ENCODE peak calls at places on chromosomes 7 and 10, in seven cellular contexts. Z is neural crest cell, E is NCI-H2029, J is gastrocnemius medialis, X is small intestine, P is HTR-8/SVneo, V is erythroblast. K is an unnamed sample.

GRCh38 chr10:133299738-133300137 is 8.9 kb downstream of the TUBGCP2 start:
- DNase-seq in J (no peak), V (no peak), X (no peak), E (no peak), P (no peak), Z (no peak), K (no peak)

GRCh38 chr7:36367561-36367889 is 22.1 kb upstream of the ANLN start:
- DNase-seq in X (no peak), Z (no peak), P (no peak), J (no peak), V (no peak), E (no peak), K (no peak)

GRCh38 chr10:128059266-128059850 is 66.9 kb downstream of the MKI67 start:
- DNase-seq in Z (no peak), X (no peak), P (no peak), V (no peak), J (no peak), E (no peak), K (no peak)

GRCh38 chr10:103498936-103499638 is 5.6 kb downstream of the NEURL1 start:
- DNase-seq in E (no peak), Z (no peak), J (no peak), X (no peak), P (no peak), V (no peak), K (no peak)

GRCh38 chr7:114412548-114412947 is 2.1 kb upstream of the FOXP2 start:
- DNase-seq in P (no peak), J (no peak), X (no peak), E (no peak), V (no peak), Z (peak), K (no peak)

GRCh38 chr10:128500642-128501041 is 374.4 kb upstream of the MKI67 start:
- DNase-seq in E (no peak), X (no peak), P (no peak), Z (no peak), J (no peak), V (no peak), K (no peak)

GRCh38 chr10:43689618-43689954 is 40.9 kb upstream of the ZNF32 start:
- DNase-seq in J (peak), X (peak), P (no peak), E (no peak), Z (peak), V (peak), K (no peak)

GRCh38 chr7:97179454-97180104 is 62.1 kb downstream of the SDHAF3 start:
- DNase-seq in P (peak), J (peak), X (peak), Z (peak), E (peak), V (peak), K (no peak)

GRCh38 chr7:5452470-5452899 is 28.9 kb upstream of the TNRC18 start:
- DNase-seq in J (no peak), P (no peak), E (no peak), V (peak), Z (no peak), X (peak), K (no peak)

GRCh38 chr7:28858206-28858605 is 99.9 kb downstream of the TRIL start:
- DNase-seq in V (no peak), E (no peak), J (no peak), P (no peak), X (no peak), Z (no peak), K (no peak)

GRCh38 chr10:88194041-88194887 is 330.8 kb downstream of the PTEN start:
- DNase-seq in J (peak), Z (no peak), X (peak), P (no peak), V (no peak), E (no peak), K (no peak)

GRCh38 chr7:101550641-101551531 is 78.2 kb downstream of the MYL10 start:
- DNase-seq in V (no peak), Z (peak), J (no peak), E (no peak), P (no peak), X (no peak), K (no peak)

GRCh38 chr7:36361227-36361626 is 28.4 kb upstream of the ANLN start:
- DNase-seq in X (no peak), E (no peak), J (no peak), Z (no peak), P (no peak), V (no peak), K (no peak)

GRCh38 chr7:51209426-51209825 is 107.2 kb downstream of the COBL start:
- DNase-seq in V (no peak), X (no peak), E (peak), J (no peak), Z (no peak), P (no peak), K (no peak)

GRCh38 chr7:71377062-71377461 is 245.1 kb downstream of the GALNT17 start:
- DNase-seq in E (no peak), V (no peak), P (no peak), X (no peak), Z (no peak), J (no peak), K (no peak)

GRCh38 chr7:50359258-50359994 is 54.9 kb downstream of the IKZF1 start:
- DNase-seq in J (no peak), V (peak), E (no peak), Z (no peak), P (no peak), X (no peak), K (no peak)

GRCh38 chr10:130047336-130047735 is 63.3 kb downstream of the C10orf143 start:
- DNase-seq in P (no peak), J (no peak), V (no peak), X (no peak), E (no peak), Z (no peak), K (no peak)

GRCh38 chr7:113071465-113071864 is 15.2 kb downstream of the GPR85 start:
- DNase-seq in J (no peak), E (no peak), X (no peak), Z (no peak), P (no peak), V (no peak), K (no peak)

GRCh38 chr10:16803464-16803863 is 13.8 kb downstream of the RSU1 start:
- DNase-seq in E (no peak), V (no peak), P (no peak), Z (no peak), X (no peak), J (no peak), K (no peak)

GRCh38 chr7:91569702-91570457 is 305.6 kb downstream of the FZD1 start:
- DNase-seq in V (no peak), P (no peak), J (no peak), E (peak), X (no peak), Z (no peak), K (no peak)

GRCh38 chr7:67344481-67345193 is 348.0 kb downstream of the TYW1 start:
- DNase-seq in P (no peak), Z (no peak), X (no peak), V (no peak), J (no peak), E (no peak), K (no peak)

GRCh38 chr10:116925061-116925460 is 75.8 kb downstream of the ENO4 start:
- DNase-seq in Z (no peak), V (no peak), E (no peak), P (no peak), J (no peak), X (no peak), K (no peak)

GRCh38 chr7:116670409-116671036 is 1.5 kb upstream of the MET start:
- DNase-seq in V (no peak), J (no peak), E (no peak), P (no peak), X (peak), Z (no peak), K (peak)

GRCh38 chr7:36777062-36777461 is 52.8 kb upstream of the AOAH start:
- DNase-seq in Z (no peak), V (no peak), J (no peak), E (no peak), P (no peak), X (peak), K (no peak)

GRCh38 chr7:95859434-95859833 is 87.1 kb downstream of the DYNC1I1 start:
- DNase-seq in E (no peak), Z (no peak), P (peak), J (no peak), V (no peak), X (no peak), K (no peak)

GRCh38 chr10:80609331-80609730 is 71.6 kb downstream of the SH2D4B start:
- DNase-seq in E (no peak), X (no peak), Z (no peak), J (no peak), P (no peak), V (no peak), K (no peak)

GRCh38 chr7:155953781-155954549 is 141.7 kb upstream of the SHH start:
- DNase-seq in P (no peak), J (no peak), V (no peak), Z (no peak), X (peak), E (no peak), K (no peak)

GRCh38 chr10:72800000-72800740 is 93.4 kb upstream of the OIT3 start:
- DNase-seq in X (peak), E (peak), Z (no peak), P (peak), V (no peak), J (no peak), K (peak)

K was measured in pulmonary artery endothelial cell.